ENCODE peak calls at places on chromosomes 5 and 9, in four cellular contexts. One of them, this sample, is unnamed. For H3K4me1, the result is how much of the 10 kb centered on the place peaks cover.

GRCh38 chr9:89606049-89606481 is 1.3 kb downstream of the GADD45G start:
- DNase-seq in BE2C: peak
- DNase-seq in SK-N-SH: peak
- DNase-seq in sigmoid colon: peak
- DNase-seq in this sample: peak

GRCh38 chr5:171432581-171433351 is 13.3 kb downstream of the FGF18 start:
- DNase-seq in BE2C: no peak
- DNase-seq in sigmoid colon: peak
- DNase-seq in SK-N-SH: no peak
- DNase-seq in this sample: no peak

GRCh38 chr9:129109504-129109903 is 1.1 kb downstream of the CRAT start:
- DNase-seq in SK-N-SH: no peak
- DNase-seq in sigmoid colon: peak
- DNase-seq in BE2C: peak
- DNase-seq in this sample: peak

GRCh38 chr5:141874262-141874964 is 3.8 kb downstream of the PCDH1 start:
- DNase-seq in sigmoid colon: no peak
- DNase-seq in SK-N-SH: peak
- DNase-seq in BE2C: no peak
- DNase-seq in this sample: peak

GRCh38 chr9:16106211-16106610 is 553.4 kb downstream of the CCDC171 start:
- DNase-seq in BE2C: no peak
- DNase-seq in sigmoid colon: no peak
- DNase-seq in SK-N-SH: no peak
- DNase-seq in this sample: no peak

GRCh38 chr5:73944581-73944980 is 318.6 kb downstream of the ARHGEF28 start:
- DNase-seq in SK-N-SH: no peak
- DNase-seq in sigmoid colon: no peak
- DNase-seq in BE2C: no peak
- DNase-seq in this sample: no peak

GRCh38 chr9:27540537-27540936 is 10.9 kb upstream of the MOB3B start:
- DNase-seq in BE2C: no peak
- DNase-seq in SK-N-SH: no peak
- DNase-seq in sigmoid colon: no peak
- DNase-seq in this sample: no peak

GRCh38 chr5:170585278-170585677 is 81.5 kb downstream of the KCNIP1 start:
- DNase-seq in BE2C: no peak
- DNase-seq in sigmoid colon: no peak
- DNase-seq in SK-N-SH: no peak
- DNase-seq in this sample: no peak

GRCh38 chr5:181207214-181207959 is 2.4 kb upstream of the TRIM7 start:
- DNase-seq in BE2C: peak
- DNase-seq in SK-N-SH: peak
- DNase-seq in sigmoid colon: peak
- DNase-seq in this sample: peak

GRCh38 chr5:131536211-131536826 is 98.7 kb downstream of the RAPGEF6 start:
- DNase-seq in sigmoid colon: no peak
- DNase-seq in SK-N-SH: no peak
- DNase-seq in BE2C: no peak
- DNase-seq in this sample: no peak

GRCh38 chr9:113772121-113772885 is 103.8 kb upstream of the ZNF618 start:
- DNase-seq in BE2C: no peak
- DNase-seq in SK-N-SH: no peak
- DNase-seq in sigmoid colon: no peak
- DNase-seq in this sample: no peak

GRCh38 chr5:54425258-54425657 is 30.2 kb upstream of the HSPB3 start:
- DNase-seq in SK-N-SH: no peak
- DNase-seq in BE2C: no peak
- DNase-seq in sigmoid colon: no peak
- DNase-seq in this sample: no peak

GRCh38 chr5:76604838-76605237 is 18.4 kb downstream of the F2RL2 start:
- DNase-seq in SK-N-SH: no peak
- DNase-seq in sigmoid colon: no peak
- DNase-seq in BE2C: no peak
- DNase-seq in this sample: no peak

GRCh38 chr5:179549973-179550510 is 312 bp upstream of the RUFY1 start:
- DNase-seq in BE2C: no peak
- DNase-seq in sigmoid colon: no peak
- DNase-seq in SK-N-SH: peak
- DNase-seq in this sample: no peak

GRCh38 chr5:172820046-172820767 is 13.8 kb upstream of the ERGIC1 start:
- DNase-seq in sigmoid colon: peak
- DNase-seq in BE2C: no peak
- DNase-seq in SK-N-SH: no peak
- DNase-seq in this sample: peak

GRCh38 chr5:944992-945685 is 52.5 kb downstream of the TRIP13 start:
- DNase-seq in BE2C: no peak
- DNase-seq in SK-N-SH: no peak
- DNase-seq in sigmoid colon: no peak
- DNase-seq in this sample: no peak

GRCh38 chr5:82720764-82721163 is 356.4 kb downstream of the TMEM167A start:
- DNase-seq in BE2C: no peak
- DNase-seq in sigmoid colon: no peak
- DNase-seq in SK-N-SH: no peak
- DNase-seq in this sample: no peak

GRCh38 chr9:105064248-105065118 is 136.5 kb upstream of the ABCA1 start:
- DNase-seq in BE2C: peak
- DNase-seq in SK-N-SH: peak
- DNase-seq in sigmoid colon: peak
- DNase-seq in this sample: peak

GRCh38 chr9:34331191-34331590 is 1.8 kb downstream of the NUDT2 start:
- DNase-seq in sigmoid colon: no peak
- DNase-seq in SK-N-SH: no peak
- DNase-seq in BE2C: no peak
- DNase-seq in this sample: no peak

GRCh38 chr5:111589320-111589719 is 77.0 kb upstream of the STARD4 start:
- DNase-seq in SK-N-SH: peak
- DNase-seq in sigmoid colon: no peak
- DNase-seq in BE2C: peak
- DNase-seq in this sample: no peak

GRCh38 chr5:171757853-171758535 is 27.6 kb upstream of the SMIM23 start:
- DNase-seq in BE2C: no peak
- DNase-seq in SK-N-SH: no peak
- DNase-seq in sigmoid colon: no peak
- DNase-seq in this sample: no peak

GRCh38 chr9:114653556-114654159 is 3.9 kb downstream of the TEX53 start:
- DNase-seq in SK-N-SH: peak
- DNase-seq in sigmoid colon: peak
- DNase-seq in BE2C: peak
- DNase-seq in this sample: peak

GRCh38 chr5:82664711-82665110 is 386.6 kb upstream of the RPS23 start:
- DNase-seq in BE2C: no peak
- DNase-seq in SK-N-SH: no peak
- DNase-seq in sigmoid colon: no peak
- DNase-seq in this sample: no peak

DNA sequence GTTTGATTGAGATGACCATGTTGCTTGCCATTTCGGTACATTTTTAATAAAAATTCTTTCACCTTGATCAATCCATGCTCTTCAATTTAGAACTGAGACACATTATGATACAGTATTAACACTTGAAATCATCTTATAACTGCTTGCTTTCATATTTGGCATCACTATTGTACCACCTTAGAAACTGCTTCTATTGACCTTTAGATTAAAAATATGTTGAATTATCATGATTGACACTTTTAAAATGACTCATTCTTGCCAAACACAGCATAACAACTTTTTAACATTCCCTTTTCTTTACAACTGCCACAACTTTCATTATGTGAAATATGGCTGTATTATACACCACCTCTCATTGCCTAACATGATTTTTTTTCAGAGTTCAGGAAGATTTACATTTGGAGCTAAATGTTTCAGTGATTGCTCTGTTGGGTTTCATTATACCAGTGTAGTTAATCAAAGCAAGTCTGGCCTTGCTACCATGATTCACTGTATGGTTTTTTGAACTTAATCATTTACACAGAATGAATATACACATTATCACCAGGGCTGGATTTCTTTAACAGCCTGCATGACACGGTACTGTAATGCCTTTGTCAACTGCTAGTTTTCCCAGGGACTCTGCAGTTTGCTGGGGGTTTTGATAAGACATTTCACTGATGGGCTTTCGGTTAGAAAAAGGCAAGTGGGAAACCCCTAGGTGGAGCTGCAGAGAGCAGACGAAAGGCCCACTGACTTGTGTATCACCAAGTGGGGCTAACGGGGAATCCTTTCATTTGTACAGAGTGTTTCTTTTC is 93.6 kb upstream of the TLE4 start:
- DNase-seq in SK-N-SH: peak
- DNase-seq in sigmoid colon: no peak
- DNase-seq in BE2C: peak
- DNase-seq in this sample: peak
- TF ChIP-seq CTCF in SK-N-SH: peak
- TF ChIP-seq CTCF in sigmoid colon: no peak
- TF ChIP-seq CTCF in BE2C: peak
- TF ChIP-seq CTCF in this sample: peak

GRCh38 chr5:160011471-160011870 is 2.5 kb downstream of the TTC1 start:
- DNase-seq in SK-N-SH: no peak
- DNase-seq in BE2C: no peak
- DNase-seq in sigmoid colon: no peak
- DNase-seq in this sample: no peak
- H3K4me3 ChIP-seq in SK-N-SH: no peak
- H3K4me3 ChIP-seq in BE2C: no peak
- H3K4me3 ChIP-seq in sigmoid colon: no peak
- H3K4me3 ChIP-seq in this sample: no peak

GRCh38 chr5:116562669-116563068 is 12.0 kb downstream of the SEMA6A start:
- DNase-seq in SK-N-SH: no peak
- DNase-seq in BE2C: no peak
- DNase-seq in sigmoid colon: no peak
- DNase-seq in this sample: peak
- H3K4me1 ChIP-seq in SK-N-SH: under half
- H3K4me1 ChIP-seq in BE2C: under half
- H3K4me1 ChIP-seq in sigmoid colon: under half
- H3K4me1 ChIP-seq in this sample: under half

GRCh38 chr5:175148773-175149172 is 295.2 kb downstream of the DRD1 start:
- DNase-seq in SK-N-SH: no peak
- DNase-seq in BE2C: no peak
- DNase-seq in sigmoid colon: no peak
- DNase-seq in this sample: no peak

GRCh38 chr5:175141421-175141820 is 302.6 kb downstream of the DRD1 start:
- DNase-seq in SK-N-SH: no peak
- DNase-seq in BE2C: no peak
- DNase-seq in sigmoid colon: no peak
- DNase-seq in this sample: no peak

GRCh38 chr5:175146733-175147132 is 297.2 kb downstream of the DRD1 start:
- DNase-seq in sigmoid colon: no peak
- DNase-seq in SK-N-SH: no peak
- DNase-seq in BE2C: no peak
- DNase-seq in this sample: no peak
- TF ChIP-seq CTCF in sigmoid colon: no peak
- TF ChIP-seq CTCF in SK-N-SH: no peak
- TF ChIP-seq CTCF in BE2C: no peak
- TF ChIP-seq CTCF in this sample: no peak

DNA sequence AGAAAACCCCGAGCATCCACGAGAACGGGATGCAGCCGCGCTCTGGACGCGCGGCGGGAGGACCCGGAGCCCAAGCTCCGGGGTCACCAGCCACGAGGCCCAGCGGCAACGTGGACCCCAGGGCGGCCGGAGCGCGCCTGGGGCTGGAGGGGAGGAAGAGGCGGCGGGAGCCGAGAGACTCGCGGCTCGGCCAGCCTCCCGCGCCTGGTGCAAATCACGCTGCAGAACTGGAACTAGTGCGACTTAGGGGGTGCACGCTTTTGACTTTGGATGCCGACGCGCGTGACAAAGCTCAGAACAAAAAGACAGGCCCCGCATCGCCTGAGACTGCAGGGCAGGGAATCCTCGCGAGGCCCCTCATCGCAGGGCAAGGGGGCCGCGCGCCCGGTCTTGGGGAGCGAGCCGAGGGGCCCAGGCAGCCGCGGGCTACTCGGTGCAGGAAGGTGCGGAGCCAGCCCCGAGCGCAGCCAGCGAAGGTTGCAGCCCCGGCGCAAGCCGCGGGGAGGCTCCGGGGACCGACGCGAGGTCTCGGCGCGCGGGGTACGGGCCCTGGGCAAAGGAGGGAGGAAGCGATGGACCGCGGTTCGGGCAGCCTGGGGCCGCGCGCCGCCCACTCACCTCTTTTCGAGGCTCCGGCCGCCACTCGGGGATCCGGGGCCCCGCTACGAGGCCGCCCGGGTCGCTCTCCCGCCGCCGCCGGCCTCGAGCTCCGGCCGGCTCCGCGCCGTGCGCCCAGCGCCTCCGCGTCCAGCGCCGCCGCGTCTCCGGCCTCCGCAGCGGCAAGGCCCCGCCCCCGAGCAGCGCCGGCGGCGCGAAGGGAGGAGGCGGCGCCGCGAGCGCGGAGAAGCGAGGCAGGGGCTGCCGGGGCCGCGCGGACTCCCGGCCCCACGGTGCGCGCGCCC is at the start of gene GOLM1:
- DNase-seq in sigmoid colon: peak
- DNase-seq in BE2C: peak
- DNase-seq in SK-N-SH: peak
- DNase-seq in this sample: peak
- H3K4me3 ChIP-seq in sigmoid colon: peak
- H3K4me3 ChIP-seq in BE2C: peak
- H3K4me3 ChIP-seq in SK-N-SH: peak
- H3K4me3 ChIP-seq in this sample: peak

GRCh38 chr9:125990793-125991220 is 243.6 kb downstream of the PBX3 start:
- DNase-seq in BE2C: peak
- DNase-seq in SK-N-SH: peak
- DNase-seq in sigmoid colon: peak
- DNase-seq in this sample: peak

GRCh38 chr9:125990186-125990792 is 243.1 kb downstream of the PBX3 start:
- DNase-seq in BE2C: no peak
- DNase-seq in SK-N-SH: no peak
- DNase-seq in sigmoid colon: peak
- DNase-seq in this sample: peak

GRCh38 chr9:125993423-125993935 is 246.3 kb downstream of the PBX3 start:
- DNase-seq in sigmoid colon: peak
- DNase-seq in BE2C: no peak
- DNase-seq in SK-N-SH: peak
- DNase-seq in this sample: peak

GRCh38 chr9:125992557-125992956 is 245.4 kb downstream of the PBX3 start:
- DNase-seq in sigmoid colon: peak
- DNase-seq in BE2C: no peak
- DNase-seq in SK-N-SH: peak
- DNase-seq in this sample: peak

DNA sequence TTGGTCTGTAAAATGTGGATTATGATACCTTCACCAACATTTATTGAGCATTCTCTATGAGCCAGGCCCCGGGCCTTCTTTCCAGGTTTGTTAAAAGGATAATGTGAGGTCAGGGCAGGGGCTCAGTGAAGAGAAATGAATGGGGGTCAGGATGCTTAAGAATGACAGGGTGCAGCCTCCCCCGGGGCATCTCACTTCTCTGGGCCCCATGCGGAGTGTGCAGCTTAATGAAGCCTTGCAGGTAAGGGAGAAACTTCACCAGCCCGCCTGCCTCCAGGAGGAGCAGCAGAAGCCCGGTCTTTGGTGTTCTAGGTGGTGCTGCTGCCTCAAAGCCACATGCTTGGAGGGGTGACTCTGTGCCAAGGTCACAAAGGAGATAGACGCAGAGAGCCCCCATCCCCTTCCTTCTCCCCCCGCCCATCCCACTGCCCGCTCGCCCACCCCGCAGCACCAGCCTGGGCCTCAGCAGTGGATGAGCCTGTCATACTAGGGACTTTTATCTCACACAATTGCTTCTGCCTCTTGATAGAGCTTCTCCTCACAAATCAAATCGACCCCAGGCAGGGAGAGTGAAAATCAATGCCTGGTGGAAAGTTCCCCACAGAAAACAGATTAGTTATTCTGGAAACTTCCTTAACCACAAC is 244.8 kb downstream of the PBX3 start:
- DNase-seq in SK-N-SH: no peak
- DNase-seq in BE2C: no peak
- DNase-seq in sigmoid colon: peak
- DNase-seq in this sample: peak
- H3K4me1 ChIP-seq in SK-N-SH: under half
- H3K4me1 ChIP-seq in BE2C: under half
- H3K4me1 ChIP-seq in sigmoid colon: under half
- H3K4me1 ChIP-seq in this sample: under half